ENCODE peak calls at places on chromosomes 12 and 14, in five cellular contexts. B is T-helper 9 cell; A is activated CD4-positive, alpha-beta T cell treated with anti-CD3 and anti-CD28 coated beads, Interleukin-2, amount 50 U/mL, for 1 hour; I is brain microvascular endothelial cell; L is GM23338. Y is an unnamed sample.

GRCh38 chr14:49310298-49310697 is 275.9 kb downstream of the RPS29 start:
- DNase-seq in B (no peak), A (no peak), I (no peak), L (peak), Y (no peak)

GRCh38 chr12:127381681-127382080 is 885.3 kb upstream of the TMEM132C start:
- DNase-seq in B (no peak), A (no peak), I (no peak), L (no peak), Y (no peak)

GRCh38 chr12:86772688-86773087 is 516.5 kb upstream of the MGAT4C start:
- DNase-seq in B (no peak), A (no peak), I (peak), L (no peak), Y (no peak)

GRCh38 chr14:92472860-92473259 is 40.7 kb upstream of the RIN3 start:
- DNase-seq in B (no peak), A (no peak), I (no peak), L (no peak), Y (no peak)

GRCh38 chr12:15350643-15351042 is 28.3 kb downstream of the PTPRO start:
- DNase-seq in B (no peak), A (no peak), I (no peak), L (no peak), Y (no peak)

GRCh38 chr14:53458368-53458814 is 305.3 kb upstream of the DDHD1 start:
- DNase-seq in B (no peak), A (no peak), I (no peak), L (peak), Y (no peak)

GRCh38 chr12:49972641-49973360 is at the start of gene AQP6:
- DNase-seq in B (no peak), A (no peak), I (no peak), L (no peak), Y (no peak)

GRCh38 chr12:13275366-13275765 is 78.8 kb downstream of the EMP1 start:
- DNase-seq in B (no peak), A (no peak), I (no peak), L (no peak), Y (no peak)

GRCh38 chr12:68290126-68290525 is 36.7 kb upstream of the IL22 start:
- DNase-seq in B (no peak), A (peak), I (no peak), L (no peak), Y (no peak)

GRCh38 chr14:99476864-99477263 is 3.8 kb downstream of the SETD3 start:
- DNase-seq in B (no peak), A (no peak), I (no peak), L (no peak), Y (no peak)

GRCh38 chr14:68624541-68625220 is 168.2 kb downstream of the ZFP36L1 start:
- DNase-seq in B (no peak), A (no peak), I (no peak), L (no peak), Y (no peak)

GRCh38 chr12:2876431-2877046 is 435 bp downstream of the FOXM1 start:
- DNase-seq in B (no peak), A (no peak), I (no peak), L (peak), Y (no peak)

GRCh38 chr14:50531595-50532501 is 521 bp downstream of the MAP4K5 start:
- DNase-seq in B (peak), A (peak), I (peak), L (peak), Y (no peak)

GRCh38 chr12:3186546-3187237 is 109.5 kb downstream of the TSPAN9 start:
- DNase-seq in B (no peak), A (no peak), I (no peak), L (no peak), Y (no peak)

GRCh38 chr14:55843718-55844403 is 263.9 kb downstream of the KTN1 start:
- DNase-seq in B (no peak), A (no peak), I (no peak), L (no peak), Y (no peak)

GRCh38 chr14:64734990-64735389 is 30.8 kb downstream of the PLEKHG3 start:
- DNase-seq in B (no peak), A (no peak), I (no peak), L (no peak), Y (no peak)

GRCh38 chr12:54428050-54429013 is 9.3 kb upstream of the ITGA5 start:
- DNase-seq in B (no peak), A (no peak), I (peak), L (no peak), Y (no peak)

GRCh38 chr12:41739066-41739465 is 405.6 kb downstream of the GXYLT1 start:
- DNase-seq in B (no peak), A (no peak), I (no peak), L (no peak), Y (no peak)

GRCh38 chr14:100580316-100581227 is 6.6 kb downstream of the BEGAIN start:
- DNase-seq in B (no peak), A (no peak), I (no peak), L (no peak), Y (no peak)

GRCh38 chr12:68267892-68268396 is 14.5 kb upstream of the IL22 start:
- DNase-seq in B (no peak), A (no peak), I (peak), L (no peak), Y (no peak)

GRCh38 chr14:73662439-73663056 is 17.8 kb downstream of the DNAL1 start:
- DNase-seq in B (no peak), A (no peak), I (peak), L (peak), Y (no peak)

GRCh38 chr12:92068441-92068840 is 77.2 kb downstream of the BTG1 start:
- DNase-seq in B (no peak), A (no peak), I (no peak), L (no peak), Y (no peak)

GRCh38 chr12:67038486-67038885 is 230.7 kb upstream of the CAND1 start:
- DNase-seq in B (no peak), A (no peak), I (no peak), L (no peak), Y (no peak)